ENCODE peak calls at places on chromosomes 4 and X, in six cellular contexts. One of them, this sample, is unnamed.

GRCh38 chr4:94978904-94979303 is 221.1 kb downstream of the BMPR1B start:
- DNase-seq in NCI-H524 treated with DMSO at 0.1 percent for 48 hours: no peak
- DNase-seq in skeletal muscle cell: peak
- DNase-seq in H4: no peak
- DNase-seq in stimulated activated CD8-positive, alpha-beta memory T cell treated with anti-CD3 and anti-CD28 coated beads, Interleukin-12 subunit alpha, Interleukin-12 subunit beta, amount 100 ng/mL, for 4 hours: no peak
- DNase-seq in activated CD4-positive, alpha-beta memory T cell treated with anti-CD3 and anti-CD28 coated beads for 36 hours: no peak
- DNase-seq in this sample: no peak

GRCh38 chr4:54230479-54231418 is 1.7 kb downstream of the PDGFRA start:
- DNase-seq in NCI-H524 treated with DMSO at 0.1 percent for 48 hours: no peak
- DNase-seq in skeletal muscle cell: no peak
- DNase-seq in H4: no peak
- DNase-seq in stimulated activated CD8-positive, alpha-beta memory T cell treated with anti-CD3 and anti-CD28 coated beads, Interleukin-12 subunit alpha, Interleukin-12 subunit beta, amount 100 ng/mL, for 4 hours: no peak
- DNase-seq in activated CD4-positive, alpha-beta memory T cell treated with anti-CD3 and anti-CD28 coated beads for 36 hours: no peak
- DNase-seq in this sample: no peak

GRCh38 chr4:1053080-1053661 is 41.7 kb downstream of the FGFRL1 start:
- DNase-seq in NCI-H524 treated with DMSO at 0.1 percent for 48 hours: no peak
- DNase-seq in skeletal muscle cell: peak
- DNase-seq in H4: no peak
- DNase-seq in stimulated activated CD8-positive, alpha-beta memory T cell treated with anti-CD3 and anti-CD28 coated beads, Interleukin-12 subunit alpha, Interleukin-12 subunit beta, amount 100 ng/mL, for 4 hours: no peak
- DNase-seq in activated CD4-positive, alpha-beta memory T cell treated with anti-CD3 and anti-CD28 coated beads for 36 hours: no peak
- DNase-seq in this sample: no peak

GRCh38 chrX:2388669-2389068 is 112.1 kb downstream of the DHRSX start:
- DNase-seq in NCI-H524 treated with DMSO at 0.1 percent for 48 hours: no peak
- DNase-seq in skeletal muscle cell: no peak
- DNase-seq in H4: no peak
- DNase-seq in stimulated activated CD8-positive, alpha-beta memory T cell treated with anti-CD3 and anti-CD28 coated beads, Interleukin-12 subunit alpha, Interleukin-12 subunit beta, amount 100 ng/mL, for 4 hours: no peak
- DNase-seq in activated CD4-positive, alpha-beta memory T cell treated with anti-CD3 and anti-CD28 coated beads for 36 hours: no peak
- DNase-seq in this sample: no peak

GRCh38 chr4:6491235-6491634 is 18.8 kb upstream of the PPP2R2C start:
- DNase-seq in NCI-H524 treated with DMSO at 0.1 percent for 48 hours: no peak
- DNase-seq in skeletal muscle cell: no peak
- DNase-seq in H4: no peak
- DNase-seq in stimulated activated CD8-positive, alpha-beta memory T cell treated with anti-CD3 and anti-CD28 coated beads, Interleukin-12 subunit alpha, Interleukin-12 subunit beta, amount 100 ng/mL, for 4 hours: no peak
- DNase-seq in activated CD4-positive, alpha-beta memory T cell treated with anti-CD3 and anti-CD28 coated beads for 36 hours: no peak
- DNase-seq in this sample: no peak

GRCh38 chrX:20514358-20514757 is 247.6 kb upstream of the RPS6KA3 start:
- DNase-seq in NCI-H524 treated with DMSO at 0.1 percent for 48 hours: no peak
- DNase-seq in skeletal muscle cell: peak
- DNase-seq in H4: peak
- DNase-seq in stimulated activated CD8-positive, alpha-beta memory T cell treated with anti-CD3 and anti-CD28 coated beads, Interleukin-12 subunit alpha, Interleukin-12 subunit beta, amount 100 ng/mL, for 4 hours: no peak
- DNase-seq in activated CD4-positive, alpha-beta memory T cell treated with anti-CD3 and anti-CD28 coated beads for 36 hours: no peak
- DNase-seq in this sample: peak

GRCh38 chr4:156293657-156294297 is 340.1 kb upstream of the CTSO start:
- DNase-seq in NCI-H524 treated with DMSO at 0.1 percent for 48 hours: no peak
- DNase-seq in skeletal muscle cell: peak
- DNase-seq in H4: peak
- DNase-seq in stimulated activated CD8-positive, alpha-beta memory T cell treated with anti-CD3 and anti-CD28 coated beads, Interleukin-12 subunit alpha, Interleukin-12 subunit beta, amount 100 ng/mL, for 4 hours: no peak
- DNase-seq in activated CD4-positive, alpha-beta memory T cell treated with anti-CD3 and anti-CD28 coated beads for 36 hours: no peak
- DNase-seq in this sample: peak

GRCh38 chrX:20585782-20586181 is 319.1 kb upstream of the RPS6KA3 start:
- DNase-seq in NCI-H524 treated with DMSO at 0.1 percent for 48 hours: no peak
- DNase-seq in skeletal muscle cell: no peak
- DNase-seq in H4: no peak
- DNase-seq in stimulated activated CD8-positive, alpha-beta memory T cell treated with anti-CD3 and anti-CD28 coated beads, Interleukin-12 subunit alpha, Interleukin-12 subunit beta, amount 100 ng/mL, for 4 hours: no peak
- DNase-seq in activated CD4-positive, alpha-beta memory T cell treated with anti-CD3 and anti-CD28 coated beads for 36 hours: no peak
- DNase-seq in this sample: no peak

GRCh38 chr4:1575418-1576199 is 108.5 kb downstream of the FAM53A start:
- DNase-seq in NCI-H524 treated with DMSO at 0.1 percent for 48 hours: no peak
- DNase-seq in skeletal muscle cell: no peak
- DNase-seq in H4: no peak
- DNase-seq in stimulated activated CD8-positive, alpha-beta memory T cell treated with anti-CD3 and anti-CD28 coated beads, Interleukin-12 subunit alpha, Interleukin-12 subunit beta, amount 100 ng/mL, for 4 hours: no peak
- DNase-seq in activated CD4-positive, alpha-beta memory T cell treated with anti-CD3 and anti-CD28 coated beads for 36 hours: no peak
- DNase-seq in this sample: no peak

GRCh38 chr4:81257841-81258240 is 42.8 kb upstream of the PRKG2 start:
- DNase-seq in NCI-H524 treated with DMSO at 0.1 percent for 48 hours: no peak
- DNase-seq in skeletal muscle cell: no peak
- DNase-seq in H4: no peak
- DNase-seq in stimulated activated CD8-positive, alpha-beta memory T cell treated with anti-CD3 and anti-CD28 coated beads, Interleukin-12 subunit alpha, Interleukin-12 subunit beta, amount 100 ng/mL, for 4 hours: no peak
- DNase-seq in activated CD4-positive, alpha-beta memory T cell treated with anti-CD3 and anti-CD28 coated beads for 36 hours: no peak
- DNase-seq in this sample: no peak

GRCh38 chr4:122712782-122713181 is 19.7 kb upstream of the BBS12 start:
- DNase-seq in NCI-H524 treated with DMSO at 0.1 percent for 48 hours: no peak
- DNase-seq in skeletal muscle cell: no peak
- DNase-seq in H4: no peak
- DNase-seq in stimulated activated CD8-positive, alpha-beta memory T cell treated with anti-CD3 and anti-CD28 coated beads, Interleukin-12 subunit alpha, Interleukin-12 subunit beta, amount 100 ng/mL, for 4 hours: no peak
- DNase-seq in activated CD4-positive, alpha-beta memory T cell treated with anti-CD3 and anti-CD28 coated beads for 36 hours: peak
- DNase-seq in this sample: no peak

GRCh38 chr4:80133240-80133783 is 60.3 kb upstream of the ANTXR2 start:
- DNase-seq in NCI-H524 treated with DMSO at 0.1 percent for 48 hours: no peak
- DNase-seq in skeletal muscle cell: no peak
- DNase-seq in H4: no peak
- DNase-seq in stimulated activated CD8-positive, alpha-beta memory T cell treated with anti-CD3 and anti-CD28 coated beads, Interleukin-12 subunit alpha, Interleukin-12 subunit beta, amount 100 ng/mL, for 4 hours: no peak
- DNase-seq in activated CD4-positive, alpha-beta memory T cell treated with anti-CD3 and anti-CD28 coated beads for 36 hours: no peak
- DNase-seq in this sample: no peak

GRCh38 chr4:12555011-12555410 is 929.1 kb downstream of the RAB28 start:
- DNase-seq in NCI-H524 treated with DMSO at 0.1 percent for 48 hours: no peak
- DNase-seq in skeletal muscle cell: peak
- DNase-seq in H4: peak
- DNase-seq in stimulated activated CD8-positive, alpha-beta memory T cell treated with anti-CD3 and anti-CD28 coated beads, Interleukin-12 subunit alpha, Interleukin-12 subunit beta, amount 100 ng/mL, for 4 hours: no peak
- DNase-seq in activated CD4-positive, alpha-beta memory T cell treated with anti-CD3 and anti-CD28 coated beads for 36 hours: no peak
- DNase-seq in this sample: no peak

GRCh38 chr4:186144180-186144579 is 39.7 kb downstream of the FAM149A start:
- DNase-seq in NCI-H524 treated with DMSO at 0.1 percent for 48 hours: no peak
- DNase-seq in skeletal muscle cell: no peak
- DNase-seq in H4: no peak
- DNase-seq in stimulated activated CD8-positive, alpha-beta memory T cell treated with anti-CD3 and anti-CD28 coated beads, Interleukin-12 subunit alpha, Interleukin-12 subunit beta, amount 100 ng/mL, for 4 hours: no peak
- DNase-seq in activated CD4-positive, alpha-beta memory T cell treated with anti-CD3 and anti-CD28 coated beads for 36 hours: peak
- DNase-seq in this sample: peak

GRCh38 chr4:98544141-98544817 is 114.1 kb downstream of the TSPAN5 start:
- DNase-seq in NCI-H524 treated with DMSO at 0.1 percent for 48 hours: no peak
- DNase-seq in skeletal muscle cell: no peak
- DNase-seq in H4: no peak
- DNase-seq in stimulated activated CD8-positive, alpha-beta memory T cell treated with anti-CD3 and anti-CD28 coated beads, Interleukin-12 subunit alpha, Interleukin-12 subunit beta, amount 100 ng/mL, for 4 hours: no peak
- DNase-seq in activated CD4-positive, alpha-beta memory T cell treated with anti-CD3 and anti-CD28 coated beads for 36 hours: no peak
- DNase-seq in this sample: no peak

This sample was measured in A673.